ENCODE peak calls at places on chromosomes 12 and 14, in nine cellular contexts. One of them, this sample, is unnamed.
A peak's percentile ranks its signal among the peaks of the same experiment; 100 is the strongest.

GRCh38 chr14:56036353-56036752 is 81.9 kb upstream of the PELI2 start:
- DNase-seq in foreskin fibroblast: no peak
- DNase-seq in endothelial cell: no peak
- DNase-seq in thyroid gland: no peak
- DNase-seq in IMR-90: no peak
- DNase-seq in transverse colon: no peak
- DNase-seq in M059J: no peak
- DNase-seq in T follicular helper cell: no peak
- DNase-seq in putamen: no peak
- DNase-seq in this sample: no peak

GRCh38 chr12:113226696-113227095 is 5.4 kb downstream of the TPCN1 start:
- DNase-seq in foreskin fibroblast: no peak
- DNase-seq in endothelial cell: no peak
- DNase-seq in thyroid gland: no peak
- DNase-seq in IMR-90: no peak
- DNase-seq in transverse colon: no peak
- DNase-seq in M059J: no peak
- DNase-seq in T follicular helper cell: no peak
- DNase-seq in putamen: no peak
- DNase-seq in this sample: no peak

GRCh38 chr12:12899530-12900380 is 8.4 kb downstream of the GPRC5A start:
- DNase-seq in foreskin fibroblast: peak; percentile 95
- DNase-seq in endothelial cell: no peak
- DNase-seq in thyroid gland: peak; percentile 67
- DNase-seq in IMR-90: peak; percentile 98
- DNase-seq in transverse colon: no peak
- DNase-seq in M059J: peak; percentile 95
- DNase-seq in T follicular helper cell: no peak
- DNase-seq in putamen: peak; percentile 65
- DNase-seq in this sample: peak; percentile 13

GRCh38 chr12:123363743-123364531 is 710 bp downstream of the SBNO1 start:
- DNase-seq in foreskin fibroblast: no peak
- DNase-seq in endothelial cell: peak; percentile 22
- DNase-seq in thyroid gland: no peak
- DNase-seq in IMR-90: no peak
- DNase-seq in transverse colon: peak; percentile 21
- DNase-seq in M059J: peak; percentile 30
- DNase-seq in T follicular helper cell: no peak
- DNase-seq in putamen: no peak
- DNase-seq in this sample: peak; percentile 24

GRCh38 chr12:99066726-99067125 is 421.6 kb downstream of the APAF1 start:
- DNase-seq in foreskin fibroblast: no peak
- DNase-seq in endothelial cell: no peak
- DNase-seq in thyroid gland: no peak
- DNase-seq in IMR-90: no peak
- DNase-seq in transverse colon: no peak
- DNase-seq in M059J: no peak
- DNase-seq in T follicular helper cell: no peak
- DNase-seq in putamen: no peak
- DNase-seq in this sample: no peak

GRCh38 chr14:51513281-51513680 is 138.4 kb upstream of the FRMD6 start:
- DNase-seq in foreskin fibroblast: no peak
- DNase-seq in endothelial cell: no peak
- DNase-seq in thyroid gland: no peak
- DNase-seq in IMR-90: no peak
- DNase-seq in transverse colon: no peak
- DNase-seq in M059J: peak; percentile 89
- DNase-seq in T follicular helper cell: no peak
- DNase-seq in putamen: no peak
- DNase-seq in this sample: no peak

GRCh38 chr12:11795910-11796459 is 146.5 kb downstream of the ETV6 start:
- DNase-seq in foreskin fibroblast: no peak
- DNase-seq in endothelial cell: no peak
- DNase-seq in thyroid gland: no peak
- DNase-seq in IMR-90: peak; percentile 91
- DNase-seq in transverse colon: no peak
- DNase-seq in M059J: peak; percentile 89
- DNase-seq in T follicular helper cell: no peak
- DNase-seq in putamen: no peak
- DNase-seq in this sample: peak; percentile 35

GRCh38 chr12:22083167-22083566 is 37.1 kb downstream of the CMAS start:
- DNase-seq in foreskin fibroblast: no peak
- DNase-seq in endothelial cell: no peak
- DNase-seq in thyroid gland: no peak
- DNase-seq in IMR-90: peak; percentile 35
- DNase-seq in transverse colon: no peak
- DNase-seq in M059J: peak; percentile 29
- DNase-seq in T follicular helper cell: peak; percentile 26
- DNase-seq in putamen: peak; percentile 45
- DNase-seq in this sample: no peak

GRCh38 chr14:31964979-31965734 is 111.9 kb upstream of the ARHGAP5 start:
- DNase-seq in foreskin fibroblast: no peak
- DNase-seq in endothelial cell: no peak
- DNase-seq in thyroid gland: no peak
- DNase-seq in IMR-90: no peak
- DNase-seq in transverse colon: no peak
- DNase-seq in M059J: peak; percentile 41
- DNase-seq in T follicular helper cell: no peak
- DNase-seq in putamen: peak; percentile 13
- DNase-seq in this sample: no peak

GRCh38 chr12:87813476-87814234 is 215.5 kb downstream of the C12orf50 start:
- DNase-seq in foreskin fibroblast: no peak
- DNase-seq in endothelial cell: no peak
- DNase-seq in thyroid gland: no peak
- DNase-seq in IMR-90: peak; percentile 89
- DNase-seq in transverse colon: no peak
- DNase-seq in M059J: peak; percentile 90
- DNase-seq in T follicular helper cell: no peak
- DNase-seq in putamen: no peak
- DNase-seq in this sample: no peak

GRCh38 chr12:29889737-29890136 is 106.0 kb upstream of the TMTC1 start:
- DNase-seq in foreskin fibroblast: peak; percentile 14
- DNase-seq in endothelial cell: peak; percentile 57
- DNase-seq in thyroid gland: peak; percentile 29
- DNase-seq in IMR-90: peak; percentile 32
- DNase-seq in transverse colon: peak; percentile 16
- DNase-seq in M059J: peak; percentile 33
- DNase-seq in T follicular helper cell: no peak
- DNase-seq in putamen: peak; percentile 11
- DNase-seq in this sample: peak; percentile 26

GRCh38 chr14:69107407-69108003 is 45.4 kb downstream of the DCAF5 start:
- DNase-seq in foreskin fibroblast: peak; percentile 54
- DNase-seq in endothelial cell: peak; percentile 36
- DNase-seq in thyroid gland: peak; percentile 48
- DNase-seq in IMR-90: peak; percentile 71
- DNase-seq in transverse colon: peak; percentile 33
- DNase-seq in M059J: peak; percentile 72
- DNase-seq in T follicular helper cell: no peak
- DNase-seq in putamen: no peak
- DNase-seq in this sample: peak; percentile 66

GRCh38 chr12:92528097-92528496 is 174.7 kb upstream of the PLEKHG7 start:
- DNase-seq in foreskin fibroblast: no peak
- DNase-seq in endothelial cell: no peak
- DNase-seq in thyroid gland: no peak
- DNase-seq in IMR-90: no peak
- DNase-seq in transverse colon: no peak
- DNase-seq in M059J: no peak
- DNase-seq in T follicular helper cell: no peak
- DNase-seq in putamen: no peak
- DNase-seq in this sample: no peak

GRCh38 chr12:111741235-111741812 is 25.4 kb upstream of the ALDH2 start:
- DNase-seq in foreskin fibroblast: no peak
- DNase-seq in endothelial cell: peak; percentile 20
- DNase-seq in thyroid gland: peak; percentile 77
- DNase-seq in IMR-90: peak; percentile 35
- DNase-seq in transverse colon: peak; percentile 50
- DNase-seq in M059J: no peak
- DNase-seq in T follicular helper cell: no peak
- DNase-seq in putamen: no peak
- DNase-seq in this sample: peak; percentile 64

GRCh38 chr14:72606879-72607278 is 287.0 kb downstream of the DPF3 start:
- DNase-seq in foreskin fibroblast: no peak
- DNase-seq in endothelial cell: no peak
- DNase-seq in thyroid gland: no peak
- DNase-seq in IMR-90: no peak
- DNase-seq in transverse colon: no peak
- DNase-seq in M059J: no peak
- DNase-seq in T follicular helper cell: no peak
- DNase-seq in putamen: no peak
- DNase-seq in this sample: no peak

GRCh38 chr14:70889555-70889954 is 17.7 kb upstream of the PCNX1 start:
- DNase-seq in foreskin fibroblast: no peak
- DNase-seq in endothelial cell: no peak
- DNase-seq in thyroid gland: no peak
- DNase-seq in IMR-90: no peak
- DNase-seq in transverse colon: no peak
- DNase-seq in M059J: no peak
- DNase-seq in T follicular helper cell: no peak
- DNase-seq in putamen: no peak
- DNase-seq in this sample: no peak

GRCh38 chr14:71261206-71261605 is 353.9 kb downstream of the PCNX1 start:
- DNase-seq in foreskin fibroblast: no peak
- DNase-seq in endothelial cell: no peak
- DNase-seq in thyroid gland: no peak
- DNase-seq in IMR-90: peak; percentile 65
- DNase-seq in transverse colon: no peak
- DNase-seq in M059J: peak; percentile 29
- DNase-seq in T follicular helper cell: no peak
- DNase-seq in putamen: no peak
- DNase-seq in this sample: no peak

GRCh38 chr12:92488735-92489134 is 214.1 kb upstream of the PLEKHG7 start:
- DNase-seq in foreskin fibroblast: no peak
- DNase-seq in endothelial cell: no peak
- DNase-seq in thyroid gland: no peak
- DNase-seq in IMR-90: no peak
- DNase-seq in transverse colon: no peak
- DNase-seq in M059J: no peak
- DNase-seq in T follicular helper cell: no peak
- DNase-seq in putamen: no peak
- DNase-seq in this sample: no peak

GRCh38 chr12:27081668-27082091 is 698 bp downstream of the C12orf71 start:
- DNase-seq in foreskin fibroblast: no peak
- DNase-seq in endothelial cell: no peak
- DNase-seq in thyroid gland: no peak
- DNase-seq in IMR-90: peak; percentile 15
- DNase-seq in transverse colon: no peak
- DNase-seq in M059J: peak; percentile 22
- DNase-seq in T follicular helper cell: no peak
- DNase-seq in putamen: no peak
- DNase-seq in this sample: no peak

GRCh38 chr14:46818147-46818546 is 166.6 kb upstream of the RPL10L start:
- DNase-seq in foreskin fibroblast: no peak
- DNase-seq in endothelial cell: no peak
- DNase-seq in thyroid gland: no peak
- DNase-seq in IMR-90: no peak
- DNase-seq in transverse colon: no peak
- DNase-seq in M059J: no peak
- DNase-seq in T follicular helper cell: no peak
- DNase-seq in putamen: no peak
- DNase-seq in this sample: no peak

GRCh38 chr12:55416961-55417360 is 9.1 kb upstream of the OR6C76 start:
- DNase-seq in foreskin fibroblast: no peak
- DNase-seq in endothelial cell: no peak
- DNase-seq in thyroid gland: no peak
- DNase-seq in IMR-90: no peak
- DNase-seq in transverse colon: no peak
- DNase-seq in M059J: no peak
- DNase-seq in T follicular helper cell: no peak
- DNase-seq in putamen: no peak
- DNase-seq in this sample: no peak

GRCh38 chr14:98714604-98715003 is 557.4 kb downstream of the BCL11B start:
- DNase-seq in foreskin fibroblast: no peak
- DNase-seq in endothelial cell: no peak
- DNase-seq in thyroid gland: peak; percentile 9
- DNase-seq in IMR-90: no peak
- DNase-seq in transverse colon: no peak
- DNase-seq in M059J: no peak
- DNase-seq in T follicular helper cell: no peak
- DNase-seq in putamen: no peak
- DNase-seq in this sample: no peak

GRCh38 chr14:101449114-101449513 is 112.2 kb upstream of the DIO3 start:
- DNase-seq in foreskin fibroblast: no peak
- DNase-seq in endothelial cell: no peak
- DNase-seq in thyroid gland: no peak
- DNase-seq in IMR-90: no peak
- DNase-seq in transverse colon: no peak
- DNase-seq in M059J: no peak
- DNase-seq in T follicular helper cell: no peak
- DNase-seq in putamen: no peak
- DNase-seq in this sample: no peak

GRCh38 chr12:56247923-56248322 is 10.3 kb downstream of the ANKRD52 start:
- DNase-seq in foreskin fibroblast: no peak
- DNase-seq in endothelial cell: no peak
- DNase-seq in thyroid gland: no peak
- DNase-seq in IMR-90: no peak
- DNase-seq in transverse colon: no peak
- DNase-seq in M059J: no peak
- DNase-seq in T follicular helper cell: no peak
- DNase-seq in putamen: no peak
- DNase-seq in this sample: no peak

GRCh38 chr14:77014004-77014604 is 14.4 kb downstream of the IRF2BPL start:
- DNase-seq in foreskin fibroblast: no peak
- DNase-seq in endothelial cell: no peak
- DNase-seq in thyroid gland: peak; percentile 97
- DNase-seq in IMR-90: peak; percentile 47
- DNase-seq in transverse colon: no peak
- DNase-seq in M059J: peak; percentile 84
- DNase-seq in T follicular helper cell: no peak
- DNase-seq in putamen: no peak
- DNase-seq in this sample: peak; percentile 88

GRCh38 chr12:122861586-122861970 is 26.3 kb downstream of the HIP1R start:
- DNase-seq in foreskin fibroblast: no peak
- DNase-seq in endothelial cell: no peak
- DNase-seq in thyroid gland: no peak
- DNase-seq in IMR-90: no peak
- DNase-seq in transverse colon: no peak
- DNase-seq in M059J: no peak
- DNase-seq in T follicular helper cell: no peak
- DNase-seq in putamen: no peak
- DNase-seq in this sample: peak; percentile 4

GRCh38 chr12:119673634-119674033 is 5.7 kb downstream of the PRKAB1 start:
- DNase-seq in foreskin fibroblast: no peak
- DNase-seq in endothelial cell: peak; percentile 24
- DNase-seq in thyroid gland: no peak
- DNase-seq in IMR-90: no peak
- DNase-seq in transverse colon: peak; percentile 59
- DNase-seq in M059J: no peak
- DNase-seq in T follicular helper cell: no peak
- DNase-seq in putamen: no peak
- DNase-seq in this sample: no peak

GRCh38 chr14:103091041-103091882 is 3.3 kb upstream of the EXOC3L4 start:
- DNase-seq in foreskin fibroblast: no peak
- DNase-seq in endothelial cell: peak; percentile 62
- DNase-seq in thyroid gland: peak; percentile 70
- DNase-seq in IMR-90: peak; percentile 47
- DNase-seq in transverse colon: peak; percentile 85
- DNase-seq in M059J: peak; percentile 19
- DNase-seq in T follicular helper cell: peak; percentile 64
- DNase-seq in putamen: no peak
- DNase-seq in this sample: peak; percentile 73

GRCh38 chr12:5096241-5096880 is 52.7 kb downstream of the KCNA5 start:
- DNase-seq in foreskin fibroblast: peak; percentile 72
- DNase-seq in endothelial cell: no peak
- DNase-seq in thyroid gland: no peak
- DNase-seq in IMR-90: peak; percentile 92
- DNase-seq in transverse colon: no peak
- DNase-seq in M059J: peak; percentile 97
- DNase-seq in T follicular helper cell: no peak
- DNase-seq in putamen: no peak
- DNase-seq in this sample: no peak

GRCh38 chr12:100267603-100268281 is 765 bp downstream of the SCYL2 start:
- DNase-seq in foreskin fibroblast: no peak
- DNase-seq in endothelial cell: no peak
- DNase-seq in thyroid gland: no peak
- DNase-seq in IMR-90: peak; percentile 37
- DNase-seq in transverse colon: no peak
- DNase-seq in M059J: peak; percentile 37
- DNase-seq in T follicular helper cell: no peak
- DNase-seq in putamen: peak; percentile 12
- DNase-seq in this sample: no peak

GRCh38 chr12:96136129-96136528 is 58.0 kb upstream of the ELK3 start:
- DNase-seq in foreskin fibroblast: no peak
- DNase-seq in endothelial cell: no peak
- DNase-seq in thyroid gland: peak; percentile 27
- DNase-seq in IMR-90: peak; percentile 61
- DNase-seq in transverse colon: no peak
- DNase-seq in M059J: peak; percentile 83
- DNase-seq in T follicular helper cell: no peak
- DNase-seq in putamen: no peak
- DNase-seq in this sample: no peak